ENCODE peak calls at places on chromosomes 6 and 20, in four cellular contexts. I is body of pancreas, C is heart left ventricle, D is lower leg skin. Y is an unnamed sample.

GRCh38 chr20:35901678-35902544 is 52.4 kb downstream of the SCAND1 start:
- DNase-seq in I (no peak), C (no peak), D (no peak), Y (no peak)

GRCh38 chr6:17267586-17267985 is 13.6 kb upstream of the RBM24 start:
- DNase-seq in I (no peak), C (no peak), D (no peak), Y (no peak)

GRCh38 chr6:131811510-131811909 is 3.7 kb downstream of the ENPP1 start:
- DNase-seq in I (no peak), C (no peak), D (no peak), Y (no peak)

GRCh38 chr20:10404959-10405530 is 29.0 kb downstream of the MKKS start:
- DNase-seq in I (peak; percentile 36), C (no peak), D (no peak), Y (no peak)

GRCh38 chr20:63863798-63864544 is 1.1 kb upstream of the TPD52L2 start:
- DNase-seq in I (peak; percentile 90), C (peak; percentile 94), D (peak; percentile 80), Y (no peak)

GRCh38 chr6:118283759-118284158 is 264.3 kb upstream of the PLN start:
- DNase-seq in I (peak; percentile 69), C (no peak), D (no peak), Y (peak; percentile 21)

GRCh38 chr20:10565191-10565921 is 108.4 kb downstream of the JAG1 start:
- DNase-seq in I (peak; percentile 25), C (no peak), D (peak; percentile 65), Y (no peak)

GRCh38 chr20:22946594-22946993 is 88.5 kb upstream of the SSTR4 start:
- DNase-seq in I (no peak), C (no peak), D (no peak), Y (no peak)

GRCh38 chr6:113137411-113137810 is 719.7 kb upstream of the MARCKS start:
- DNase-seq in I (peak; percentile 3), C (peak; percentile 54), D (no peak), Y (no peak)

GRCh38 chr6:168048724-168049025 is 30.3 kb downstream of the FRMD1 start:
- DNase-seq in I (no peak), C (no peak), D (no peak), Y (no peak)

GRCh38 chr6:28280595-28281287 is 631 bp upstream of the PGBD1 start:
- DNase-seq in I (no peak), C (no peak), D (no peak), Y (no peak)
- TF ChIP-seq CTCF in I (no peak), C (no peak), D (no peak), Y (no peak)

DNA sequence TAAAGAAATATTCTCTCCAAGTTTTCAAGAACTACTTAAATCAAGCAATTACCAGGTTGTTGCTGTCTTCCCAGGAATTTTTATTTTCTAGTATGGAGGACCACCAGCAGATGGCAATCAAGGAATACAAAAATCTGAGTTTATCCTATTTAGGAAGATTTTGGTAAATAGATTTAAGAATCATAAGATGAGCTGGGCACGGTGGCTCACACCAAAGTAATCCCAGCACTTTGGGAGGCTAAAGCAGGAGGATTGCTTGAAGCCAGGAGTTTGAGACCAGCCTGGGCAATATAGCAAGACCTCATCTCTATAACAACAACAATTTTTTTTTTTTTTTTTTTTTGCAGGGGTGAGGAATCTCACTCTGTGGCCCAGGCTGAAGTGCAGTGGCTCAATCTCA is 19.3 kb upstream of the SEC63 start:
- DNase-seq in I (no peak), C (no peak), D (no peak), Y (peak; percentile 10)
- TF ChIP-seq CTCF in I (peak; percentile 48), C (peak; percentile 44), D (no peak), Y (peak; percentile 68)

GRCh38 chr6:55943329-55943728 is 67.9 kb upstream of the BMP5 start:
- DNase-seq in I (no peak), C (no peak), D (no peak), Y (no peak)

GRCh38 chr6:55937227-55937626 is 61.8 kb upstream of the BMP5 start:
- DNase-seq in I (no peak), C (no peak), D (no peak), Y (no peak)

GRCh38 chr6:55941713-55942112 is 66.3 kb upstream of the BMP5 start:
- DNase-seq in I (no peak), C (no peak), D (no peak), Y (no peak)
- TF ChIP-seq CTCF in I (no peak), C (no peak), D (no peak), Y (peak; percentile 33)

DNA sequence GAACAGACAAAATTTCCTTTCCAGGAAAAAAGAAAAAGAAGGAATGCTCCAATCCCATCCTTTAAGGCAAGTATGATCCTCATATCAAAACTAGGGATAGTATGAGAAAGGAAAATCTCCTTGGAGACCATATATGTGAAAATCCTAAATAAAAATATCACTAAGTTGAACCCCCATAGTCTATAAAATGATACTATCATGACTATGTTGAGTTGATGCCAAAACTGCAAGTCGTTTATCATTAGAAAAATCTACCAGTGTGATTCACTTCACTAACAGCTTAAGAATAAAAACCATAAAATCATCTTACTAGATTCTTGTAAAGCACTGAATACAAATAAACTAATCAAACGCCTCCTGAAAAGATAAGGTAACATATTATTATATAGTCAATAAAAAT is 76.6 kb upstream of the STXBP5 start:
- DNase-seq in I (no peak), C (no peak), D (no peak), Y (no peak)
- TF ChIP-seq CTCF in I (no peak), C (no peak), D (no peak), Y (no peak)

DNA sequence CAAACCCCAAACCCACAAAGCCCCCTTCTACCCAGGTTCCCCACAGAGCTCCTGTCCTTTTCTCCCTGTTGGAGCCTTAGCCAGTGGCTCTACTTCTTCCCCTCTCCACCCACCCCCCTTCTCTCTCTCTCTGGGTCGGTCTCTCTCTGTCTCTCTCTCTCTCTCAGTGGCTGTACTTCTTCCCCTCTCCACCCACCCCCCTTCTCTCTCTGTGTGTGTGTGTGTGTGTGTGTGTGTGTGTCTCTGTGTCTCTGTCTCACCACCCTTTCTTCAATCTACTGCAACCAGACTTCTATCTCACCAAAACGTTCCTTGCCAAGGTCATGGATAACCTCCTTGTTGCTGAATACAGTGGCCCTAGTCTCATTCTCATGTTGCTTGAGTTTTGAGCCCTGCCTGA is 8.7 kb upstream of the OSER1 start:
- DNase-seq in I (no peak), C (no peak), D (no peak), Y (no peak)
- TF ChIP-seq CTCF in I (no peak), C (no peak), D (no peak), Y (no peak)

GRCh38 chr6:32655311-32655710 is 11.1 kb downstream of the HLA-DQB1 start:
- DNase-seq in I (no peak), C (no peak), D (no peak), Y (no peak)
- TF ChIP-seq CTCF in I (no peak), C (no peak), D (no peak), Y (no peak)

GRCh38 chr6:148342146-148343027 is at the start of gene SASH1:
- DNase-seq in I (peak; percentile 78), C (peak; percentile 83), D (peak; percentile 54), Y (peak; percentile 69)

GRCh38 chr6:148343383-148343782 is 745 bp downstream of the SASH1 start:
- DNase-seq in I (no peak), C (no peak), D (no peak), Y (no peak)

GRCh38 chr6:148343028-148343374 is 363 bp downstream of the SASH1 start:
- DNase-seq in I (peak; percentile 11), C (peak; percentile 66), D (no peak), Y (no peak)

GRCh38 chr6:148339766-148340165 is 2.9 kb upstream of the SASH1 start:
- DNase-seq in I (no peak), C (no peak), D (no peak), Y (no peak)

DNA sequence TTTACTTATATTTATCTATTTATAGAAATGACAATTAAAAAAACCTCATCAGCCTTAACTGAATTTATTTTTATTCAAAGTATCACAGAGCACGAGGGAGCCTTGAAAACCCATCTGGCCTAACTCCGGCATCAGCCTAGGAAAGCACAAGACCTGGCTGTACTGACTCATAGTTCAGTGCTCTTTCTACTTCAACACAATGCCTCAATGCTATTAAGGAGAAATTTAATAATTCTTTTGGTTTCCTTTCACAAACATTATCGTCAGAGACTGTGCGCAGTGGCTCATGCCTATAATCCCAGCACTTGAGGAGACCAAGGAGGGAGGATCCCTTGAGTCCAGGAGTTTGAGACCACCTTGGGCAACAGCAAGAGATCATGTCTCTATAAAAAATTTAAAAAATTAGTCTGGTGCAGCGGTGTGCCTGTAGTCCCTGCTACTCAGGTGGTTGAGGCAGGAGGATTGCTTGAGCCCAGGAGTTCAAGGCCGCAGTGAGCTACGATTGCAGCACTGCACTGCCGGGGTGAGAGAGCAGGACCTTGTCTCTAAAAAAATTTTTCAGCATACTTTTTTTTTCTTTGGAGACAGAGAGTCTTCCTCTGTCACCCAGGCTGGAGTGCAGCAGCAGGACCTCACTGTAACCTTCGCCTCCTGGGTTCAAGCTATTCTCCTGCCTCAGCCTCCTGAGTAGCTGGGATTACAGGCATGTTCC is 1.9 kb upstream of the SASH1 start:
- DNase-seq in I (no peak), C (no peak), D (no peak), Y (no peak)
- TF ChIP-seq CTCF in I (no peak), C (no peak), D (no peak), Y (no peak)

GRCh38 chr6:75796723-75797122 is 47.7 kb downstream of the MYO6 start:
- DNase-seq in I (no peak), C (no peak), D (no peak), Y (no peak)

GRCh38 chr6:75800133-75800532 is 51.1 kb downstream of the MYO6 start:
- DNase-seq in I (no peak), C (no peak), D (no peak), Y (no peak)

GRCh38 chr6:75802366-75802765 is 53.3 kb downstream of the MYO6 start:
- DNase-seq in I (no peak), C (no peak), D (no peak), Y (no peak)

GRCh38 chr6:75794954-75795739 is 46.1 kb downstream of the MYO6 start:
- DNase-seq in I (no peak), C (no peak), D (no peak), Y (no peak)

GRCh38 chr6:75800708-75801505 is 51.9 kb downstream of the MYO6 start:
- DNase-seq in I (no peak), C (no peak), D (no peak), Y (no peak)
- TF ChIP-seq CTCF in I (no peak), C (no peak), D (no peak), Y (no peak)

GRCh38 chr6:117137711-117138110 is 127.6 kb upstream of the VGLL2 start:
- DNase-seq in I (no peak), C (no peak), D (no peak), Y (no peak)
- TF ChIP-seq CTCF in I (no peak), C (no peak), D (no peak), Y (no peak)